ENCODE peak calls at places on chromosomes 11 and 22, in five cellular contexts. B is pancreas; J is HCT116; P is activated CD8-positive, alpha-beta T cell treated with anti-CD3 and anti-CD28 coated beads for 36 hours; D is left ventricle myocardium superior. F is an unnamed sample.

GRCh38 chr11:134402910-134403309 is 9.1 kb downstream of the B3GAT1 start:
- ATAC-seq in B (no peak), J (no peak), P (no peak), D (no peak), F (no peak)

GRCh38 chr11:133967599-133968238 is 11.0 kb upstream of the IGSF9B start:
- ATAC-seq in B (no peak), J (no peak), P (peak; percentile 14), D (no peak), F (no peak)

GRCh38 chr11:10925149-10925926 is 67.5 kb upstream of the ZBED5 start:
- ATAC-seq in B (no peak), J (no peak), P (no peak), D (no peak), F (no peak)

GRCh38 chr11:9922806-9923205 is 258.9 kb downstream of the SWAP70 start:
- ATAC-seq in B (no peak), J (no peak), P (no peak), D (no peak), F (no peak)

GRCh38 chr11:104897891-104898684 is at the start of gene CASP12:
- ATAC-seq in B (peak; percentile 81), J (no peak), P (peak; percentile 82), D (peak; percentile 73), F (peak; percentile 70)

GRCh38 chr22:37148742-37149665 is 712 bp downstream of the IL2RB start:
- ATAC-seq in B (no peak), J (no peak), P (no peak), D (no peak), F (no peak)

GRCh38 chr11:102318469-102318868 is 1.2 kb downstream of the BIRC3 start:
- ATAC-seq in B (peak; percentile 4), J (no peak), P (peak; percentile 41), D (no peak), F (no peak)

GRCh38 chr11:47913569-47914244 is 65.6 kb upstream of the NUP160 start:
- ATAC-seq in B (no peak), J (no peak), P (no peak), D (no peak), F (no peak)

GRCh38 chr11:27754035-27755017 is 54.1 kb upstream of the BDNF start:
- ATAC-seq in B (no peak), J (peak; percentile 81), P (no peak), D (no peak), F (no peak)

GRCh38 chr11:12098601-12099000 is 11.8 kb upstream of the MICAL2 start:
- ATAC-seq in B (no peak), J (no peak), P (no peak), D (no peak), F (no peak)

GRCh38 chr11:35216962-35217667 is 78.1 kb downstream of the CD44 start:
- ATAC-seq in B (peak; percentile 68), J (peak; percentile 13), P (peak; percentile 21), D (no peak), F (no peak)

GRCh38 chr11:67490727-67491065 is 7.9 kb downstream of the AIP start:
- ATAC-seq in B (no peak), J (no peak), P (no peak), D (no peak), F (no peak)

GRCh38 chr11:72780291-72781062 is 13.4 kb downstream of the STARD10 start:
- ATAC-seq in B (no peak), J (peak; percentile 38), P (no peak), D (no peak), F (no peak)

GRCh38 chr11:76742912-76743311 is 40.2 kb upstream of the TSKU start:
- ATAC-seq in B (no peak), J (no peak), P (no peak), D (no peak), F (no peak)

F was measured in gastroesophageal sphincter.